ENCODE peak calls at places on chromosomes 2 and 18, in seven cellular contexts. T is cardiac muscle cell, J is AML-193, C is COR-L47, S is endodermal cell, B is B cell, W is DMS153. N is an unnamed sample.

GRCh38 chr2:158112971-158113370 is 11.3 kb downstream of the UPP2 start:
- DNase-seq in T (no peak), J (no peak), C (no peak), S (no peak), B (no peak), W (no peak), N (no peak)

GRCh38 chr2:238256111-238256510 is 16.3 kb upstream of the HES6 start:
- DNase-seq in T (no peak), J (no peak), C (no peak), S (no peak), B (no peak), W (no peak), N (no peak)

GRCh38 chr2:234676859-234677450 is 180.1 kb upstream of the ARL4C start:
- DNase-seq in T (no peak), J (no peak), C (no peak), S (peak; percentile 37), B (no peak), W (peak; percentile 58), N (no peak)

GRCh38 chr18:808086-808485 is 4.0 kb downstream of the YES1 start:
- DNase-seq in T (peak; percentile 15), J (no peak), C (peak; percentile 16), S (no peak), B (no peak), W (no peak), N (no peak)

GRCh38 chr2:46964835-46965560 is 49.4 kb upstream of the MCFD2 start:
- DNase-seq in T (no peak), J (no peak), C (no peak), S (peak; percentile 35), B (no peak), W (no peak), N (no peak)

GRCh38 chr18:79258447-79258846 is 137.3 kb upstream of the NFATC1 start:
- DNase-seq in T (no peak), J (no peak), C (no peak), S (no peak), B (no peak), W (no peak), N (no peak)

GRCh38 chr2:28193552-28194383 is 198.9 kb upstream of the FOSL2 start:
- DNase-seq in T (no peak), J (no peak), C (no peak), S (no peak), B (no peak), W (no peak), N (no peak)

GRCh38 chr2:200173691-200174090 is 132.8 kb upstream of the SPATS2L start:
- DNase-seq in T (no peak), J (no peak), C (no peak), S (no peak), B (no peak), W (no peak), N (no peak)

GRCh38 chr18:12904012-12904516 is 20.0 kb upstream of the PTPN2 start:
- DNase-seq in T (no peak), J (no peak), C (no peak), S (no peak), B (no peak), W (no peak), N (no peak)

GRCh38 chr2:75224636-75225094 is 25.3 kb upstream of the TACR1 start:
- DNase-seq in T (no peak), J (no peak), C (no peak), S (no peak), B (no peak), W (peak; percentile 16), N (no peak)

GRCh38 chr2:121613774-121614173 is 35.5 kb downstream of the CLASP1 start:
- DNase-seq in T (no peak), J (no peak), C (no peak), S (no peak), B (no peak), W (no peak), N (no peak)

N was measured in HEK293T.